ENCODE peak calls at places on chromosomes 5 and 9, in eight cellular contexts. J is H7; O is CD4-positive, CD25-positive, alpha-beta regulatory T cell; N is heart left ventricle; P is CD8-positive, alpha-beta memory T cell; U is fibroblast of pulmonary artery; B is foreskin fibroblast; W is psoas muscle. M is an unnamed sample.

GRCh38 chr5:127870914-127871313 is 167.7 kb downstream of the CCDC192 start:
- DNase-seq in J (no peak), O (no peak), N (peak), P (no peak), U (peak), B (peak), W (peak), M (no peak)

GRCh38 chr5:132298305-132298704 is 4.1 kb downstream of the SLC22A4 start:
- DNase-seq in J (no peak), O (no peak), N (no peak), P (no peak), U (peak), B (peak), W (no peak), M (no peak)

GRCh38 chr9:133656211-133657119 is 20.3 kb downstream of the DBH start:
- DNase-seq in J (no peak), O (peak), N (no peak), P (peak), U (no peak), B (no peak), W (no peak), M (no peak)

GRCh38 chr5:179119415-179120170 is 59.4 kb downstream of the ZNF354C start:
- DNase-seq in J (peak), O (no peak), N (no peak), P (no peak), U (no peak), B (no peak), W (no peak), M (no peak)

GRCh38 chr5:88683506-88684135 is 199.4 kb downstream of the MEF2C start:
- DNase-seq in J (peak), O (no peak), N (no peak), P (no peak), U (no peak), B (no peak), W (no peak), M (no peak)

GRCh38 chr5:146199216-146199815 is 4.1 kb upstream of the RBM27 start:
- DNase-seq in J (no peak), O (no peak), N (no peak), P (no peak), U (no peak), B (no peak), W (no peak), M (no peak)

GRCh38 chr9:98300611-98301010 is 45.2 kb upstream of the TBC1D2 start:
- DNase-seq in J (no peak), O (no peak), N (no peak), P (no peak), U (no peak), B (no peak), W (no peak), M (no peak)

GRCh38 chr9:136399176-136400037 is 563 bp downstream of the SNAPC4 start:
- DNase-seq in J (peak), O (peak), N (no peak), P (peak), U (peak), B (no peak), W (peak), M (no peak)

GRCh38 chr9:631596-631995 is 209.9 kb upstream of the DMRT1 start:
- DNase-seq in J (no peak), O (no peak), N (no peak), P (no peak), U (no peak), B (no peak), W (no peak), M (no peak)

GRCh38 chr9:13942695-13943094 is 371.2 kb downstream of the NFIB start:
- DNase-seq in J (no peak), O (no peak), N (no peak), P (no peak), U (peak), B (peak), W (no peak), M (peak)

GRCh38 chr5:111779260-111780254 is 22.6 kb upstream of the NREP start:
- DNase-seq in J (no peak), O (no peak), N (no peak), P (no peak), U (peak), B (no peak), W (no peak), M (peak)

GRCh38 chr9:20981486-20981885 is 50.0 kb downstream of the HACD4 start:
- DNase-seq in J (no peak), O (no peak), N (no peak), P (no peak), U (peak), B (peak), W (no peak), M (peak)

GRCh38 chr5:14449052-14449661 is 132.4 kb upstream of the OTULINL start:
- DNase-seq in J (no peak), O (no peak), N (no peak), P (no peak), U (peak), B (peak), W (no peak), M (peak)

GRCh38 chr9:127886401-127886972 is 9.0 kb upstream of the AK1 start:
- DNase-seq in J (peak), O (no peak), N (peak), P (no peak), U (no peak), B (no peak), W (no peak), M (no peak)

GRCh38 chr5:174073088-174073487 is 27.6 kb downstream of the NSG2 start:
- DNase-seq in J (no peak), O (no peak), N (no peak), P (no peak), U (no peak), B (no peak), W (no peak), M (no peak)

GRCh38 chr5:147835386-147835798 is 3.9 kb upstream of the SPINK1 start:
- DNase-seq in J (no peak), O (no peak), N (no peak), P (no peak), U (no peak), B (no peak), W (no peak), M (no peak)

GRCh38 chr9:137913132-137913531 is 35.5 kb downstream of the CACNA1B start:
- DNase-seq in J (no peak), O (no peak), N (no peak), P (no peak), U (no peak), B (no peak), W (no peak), M (no peak)

DNA sequence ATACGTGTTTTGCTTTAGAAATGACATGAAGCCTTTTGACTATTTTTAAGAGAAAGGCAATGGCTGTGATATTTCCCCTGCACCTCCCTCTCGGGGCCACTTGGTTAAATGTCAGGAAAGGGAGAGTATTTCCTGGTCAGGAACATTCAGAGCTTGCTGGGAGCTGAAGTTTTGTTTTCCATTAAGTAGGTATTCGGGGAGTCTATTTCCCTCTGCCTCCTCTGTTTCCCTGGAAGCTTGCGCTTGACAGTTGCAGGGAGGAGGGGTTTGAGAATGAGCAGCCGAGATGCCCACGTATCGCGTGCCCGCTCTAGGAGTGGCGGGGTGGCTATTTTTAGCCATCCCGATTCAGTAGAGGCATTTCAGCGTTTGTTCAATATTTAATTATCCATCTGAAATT is 6.7 kb downstream of the DAB2IP start:
- DNase-seq in J (no peak), O (no peak), N (no peak), P (no peak), U (no peak), B (no peak), W (peak), M (no peak)
- H3K4me3 ChIP-seq in J (no peak), O (no peak), N (peak), P (no peak), U (no peak), B (no peak), W (peak), M (no peak)

GRCh38 chr9:106954562-106954961 is 91.6 kb downstream of the ZNF462 start:
- DNase-seq in J (no peak), O (no peak), N (no peak), P (no peak), U (peak), B (no peak), W (no peak), M (no peak)
- H3K4me3 ChIP-seq in J (no peak), O (no peak), N (no peak), P (no peak), U (no peak), B (no peak), W (no peak), M (no peak)

GRCh38 chr5:65076251-65076869 is 307.6 kb downstream of the CWC27 start:
- DNase-seq in J (peak), O (peak), N (no peak), P (peak), U (peak), B (peak), W (no peak), M (peak)
- H3K4me3 ChIP-seq in J (no peak), O (no peak), N (no peak), P (no peak), U (no peak), B (no peak), W (no peak), M (no peak)

DNA sequence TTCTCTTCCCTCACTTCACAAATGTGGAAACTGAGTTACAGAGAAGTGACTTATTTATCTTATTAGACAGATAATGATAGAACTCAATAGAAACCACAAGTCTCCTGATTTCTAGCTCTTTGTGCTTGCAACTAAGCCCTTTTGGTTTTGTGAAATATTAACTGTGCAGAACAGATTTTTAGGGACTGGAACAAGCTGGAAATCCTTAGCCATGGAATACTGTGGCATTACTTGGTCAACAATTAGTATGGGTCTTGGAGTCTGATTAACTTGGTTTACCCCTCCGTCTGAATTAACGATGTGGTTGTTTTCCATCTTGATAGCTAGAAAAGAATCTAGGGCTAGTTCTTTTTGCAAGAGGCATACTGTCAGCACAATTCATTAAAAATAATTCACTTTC is 584 bp upstream of the KLF9 start:
- DNase-seq in J (no peak), O (no peak), N (no peak), P (no peak), U (no peak), B (no peak), W (no peak), M (no peak)
- H3K4me3 ChIP-seq in J (no peak), O (peak), N (peak), P (no peak), U (peak), B (peak), W (peak), M (peak)

DNA sequence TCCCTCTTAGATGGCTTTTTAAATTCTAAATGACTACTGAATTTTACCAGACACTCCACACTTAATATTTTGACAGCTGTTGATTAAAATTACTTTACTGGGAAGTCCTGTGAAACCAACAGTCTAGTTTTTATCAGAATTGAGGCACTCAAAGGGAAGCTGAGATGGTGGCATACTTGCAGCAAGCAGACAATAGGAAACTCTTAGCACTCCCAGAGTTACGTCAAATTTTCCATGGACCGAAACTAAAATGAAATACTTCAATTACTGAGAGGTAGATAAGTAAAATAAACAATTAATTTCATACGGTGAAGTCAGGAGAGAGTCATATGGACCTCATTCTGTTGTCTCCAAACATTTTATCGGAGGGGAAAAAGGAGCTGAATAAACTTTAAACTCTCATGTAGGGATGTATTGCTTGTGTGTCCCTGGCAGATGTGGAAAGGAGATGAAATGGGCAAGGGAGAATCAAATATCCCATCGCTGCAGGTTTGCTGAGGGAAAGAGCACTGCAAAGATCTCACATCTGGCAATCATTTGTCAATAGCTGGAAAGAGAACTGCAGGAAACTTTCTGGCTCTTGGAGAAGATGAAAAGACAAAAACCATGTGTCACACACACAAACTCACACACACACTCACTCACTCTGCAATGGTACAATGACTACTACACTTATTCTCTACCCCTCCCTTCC is 189.4 kb downstream of the BNC2 start:
- DNase-seq in J (no peak), O (no peak), N (no peak), P (no peak), U (no peak), B (peak), W (no peak), M (no peak)
- H3K4me3 ChIP-seq in J (no peak), O (no peak), N (no peak), P (no peak), U (no peak), B (no peak), W (no peak), M (no peak)

DNA sequence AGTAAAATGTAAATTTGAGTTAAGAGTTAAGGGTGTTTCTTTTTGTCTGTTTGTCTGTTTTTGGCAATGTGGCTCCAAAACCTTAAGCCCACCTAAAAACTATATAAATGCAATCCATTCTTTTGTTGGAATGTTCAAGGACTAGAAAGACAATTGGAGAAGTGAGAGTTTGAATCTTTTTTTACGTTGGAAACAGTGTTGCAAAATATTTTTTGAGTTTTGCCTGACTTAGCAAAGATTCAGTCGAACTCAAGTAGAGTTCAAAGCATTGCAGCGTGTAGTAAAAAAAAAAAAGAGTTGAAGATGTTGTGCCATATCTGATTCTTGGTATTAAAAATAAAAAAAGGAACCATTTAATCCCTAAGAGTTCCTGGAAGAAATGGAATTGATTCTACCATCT is 915 bp downstream of the SYK start:
- DNase-seq in J (no peak), O (no peak), N (no peak), P (no peak), U (no peak), B (no peak), W (no peak), M (no peak)
- H3K4me3 ChIP-seq in J (peak), O (no peak), N (no peak), P (no peak), U (no peak), B (no peak), W (peak), M (no peak)

GRCh38 chr5:140806834-140807775 is at the start of gene PCDHA4:
- DNase-seq in J (peak), O (no peak), N (no peak), P (no peak), U (peak), B (no peak), W (peak), M (no peak)
- H3K4me3 ChIP-seq in J (peak), O (no peak), N (peak), P (no peak), U (peak), B (no peak), W (peak), M (peak)

GRCh38 chr5:124677999-124678385 is 68.4 kb downstream of the ZNF608 start:
- DNase-seq in J (no peak), O (no peak), N (no peak), P (no peak), U (no peak), B (no peak), W (no peak), M (no peak)
- H3K4me3 ChIP-seq in J (no peak), O (no peak), N (no peak), P (no peak), U (no peak), B (no peak), W (no peak), M (no peak)

GRCh38 chr5:126525630-126526245 is 69.3 kb downstream of the ALDH7A1 start:
- DNase-seq in J (peak), O (no peak), N (peak), P (no peak), U (peak), B (no peak), W (peak), M (no peak)
- H3K4me3 ChIP-seq in J (no peak), O (no peak), N (no peak), P (no peak), U (no peak), B (no peak), W (no peak), M (no peak)

GRCh38 chr5:54282876-54283275 is 27.5 kb downstream of the ARL15 start:
- DNase-seq in J (no peak), O (no peak), N (no peak), P (no peak), U (no peak), B (no peak), W (no peak), M (no peak)

GRCh38 chr5:54281933-54282332 is 28.4 kb downstream of the ARL15 start:
- DNase-seq in J (no peak), O (no peak), N (no peak), P (no peak), U (no peak), B (no peak), W (no peak), M (no peak)

GRCh38 chr5:54278031-54278830 is 32.1 kb downstream of the ARL15 start:
- DNase-seq in J (no peak), O (no peak), N (no peak), P (no peak), U (no peak), B (no peak), W (no peak), M (no peak)

GRCh38 chr5:54278979-54279717 is 31.2 kb downstream of the ARL15 start:
- DNase-seq in J (no peak), O (no peak), N (no peak), P (no peak), U (no peak), B (no peak), W (no peak), M (no peak)

DNA sequence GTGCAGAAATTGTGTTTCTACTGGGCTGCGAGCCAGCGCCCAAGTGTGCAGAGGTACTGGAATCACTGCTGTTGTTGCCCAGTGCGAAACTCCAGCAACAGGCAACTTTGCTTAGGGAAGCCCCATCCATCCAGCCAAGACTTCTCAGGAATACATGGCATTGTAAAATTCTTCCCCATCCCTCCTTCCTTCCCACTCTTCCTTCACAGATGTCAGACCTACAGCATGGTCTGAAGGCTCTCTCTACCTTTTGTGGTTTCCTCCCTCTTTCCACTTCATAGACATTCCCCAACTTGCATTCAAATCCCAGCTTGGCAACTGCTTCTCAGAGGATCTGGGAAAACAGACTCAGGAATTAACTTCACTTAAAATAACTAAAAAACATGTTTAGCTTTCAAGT is 30.4 kb downstream of the ARL15 start:
- DNase-seq in J (no peak), O (no peak), N (no peak), P (no peak), U (no peak), B (no peak), W (no peak), M (no peak)
- H3K4me3 ChIP-seq in J (no peak), O (no peak), N (no peak), P (no peak), U (no peak), B (no peak), W (no peak), M (no peak)